ENCODE peak calls at places on chromosomes 5 and 9, in ten cellular contexts. I, P, O, G, M, B, H, X, Y and C are unnamed samples.

GRCh38 chr5:154972476-154973080 is 31.7 kb downstream of the MRPL22 start:
- DNase-seq in O (no peak), X (peak), G (no peak), H (peak), I (peak), M (peak), B (peak), P (no peak), Y (peak), C (no peak)

GRCh38 chr9:129544766-129545165 is 76.1 kb downstream of the C9orf50 start:
- DNase-seq in B (no peak), P (no peak), I (peak), H (no peak), M (no peak), G (no peak), X (no peak), Y (no peak), O (no peak), C (no peak)

GRCh38 chr5:138035605-138036537 is 3.0 kb upstream of the FAM13B start:
- DNase-seq in X (peak), M (peak), B (peak), P (peak), G (peak), O (no peak), I (peak), H (peak), Y (peak), C (peak)

GRCh38 chr9:81771606-81772005 is 82.3 kb upstream of the TLE1 start:
- DNase-seq in X (no peak), B (no peak), O (no peak), H (no peak), G (no peak), P (peak), I (no peak), Y (peak), M (no peak), C (no peak)

GRCh38 chr9:5447337-5447736 is 3.0 kb upstream of the CD274 start:
- DNase-seq in X (no peak), Y (no peak), P (no peak), O (no peak), G (no peak), H (no peak), B (no peak), M (no peak), I (no peak), C (no peak)

GRCh38 chr9:17742065-17742464 is 163.2 kb downstream of the SH3GL2 start:
- DNase-seq in X (no peak), M (no peak), P (no peak), H (no peak), B (no peak), G (no peak), O (no peak), Y (no peak), I (no peak), C (no peak)

GRCh38 chr5:91514408-91514807 is 131.3 kb upstream of the ARRDC3 start:
- DNase-seq in M (no peak), B (no peak), I (peak), G (no peak), Y (no peak), P (no peak), O (no peak), H (no peak), X (no peak), C (no peak)

GRCh38 chr5:98301567-98301966 is 471.9 kb upstream of the RGMB start:
- DNase-seq in P (no peak), H (no peak), I (no peak), G (no peak), B (no peak), Y (no peak), X (no peak), O (no peak), M (no peak), C (no peak)

GRCh38 chr5:372911-373709 is 51.6 kb downstream of the AHRR start:
- DNase-seq in X (no peak), Y (no peak), I (peak), B (no peak), P (no peak), H (no peak), O (peak), M (no peak), G (no peak), C (peak)

GRCh38 chr9:130869250-130869649 is 27.4 kb downstream of the QRFP start:
- DNase-seq in M (no peak), Y (peak), I (peak), B (no peak), H (no peak), P (no peak), O (peak), G (no peak), X (no peak), C (no peak)

GRCh38 chr9:84851935-84852585 is 182.5 kb downstream of the NTRK2 start:
- DNase-seq in P (peak), G (no peak), O (no peak), B (peak), I (peak), X (peak), M (no peak), Y (peak), H (peak), C (peak)

GRCh38 chr5:152246401-152246800 is 158.7 kb downstream of the NMUR2 start:
- DNase-seq in M (peak), P (no peak), X (no peak), B (no peak), G (no peak), Y (peak), O (no peak), H (no peak), I (peak), C (no peak)

GRCh38 chr5:181044662-181045305 is 4.7 kb downstream of the BTNL9 start:
- DNase-seq in G (no peak), H (no peak), O (no peak), Y (no peak), B (no peak), M (no peak), P (no peak), X (no peak), I (no peak), C (no peak)

GRCh38 chr5:113901718-113902117 is 388.2 kb downstream of the YTHDC2 start:
- DNase-seq in I (no peak), B (no peak), H (no peak), P (no peak), Y (no peak), O (no peak), X (no peak), G (no peak), M (no peak), C (no peak)

GRCh38 chr9:129336601-129337286 is 158.7 kb upstream of the IER5L start:
- DNase-seq in X (no peak), H (no peak), I (peak), O (no peak), G (peak), Y (peak), B (no peak), P (no peak), M (no peak), C (no peak)

GRCh38 chr5:115415143-115415491 is 118.7 kb upstream of the CCDC112 start:
- DNase-seq in B (peak), H (peak), O (peak), Y (peak), G (no peak), X (no peak), I (peak), M (no peak), P (peak), C (no peak)

GRCh38 chr9:71663216-71663615 is 105.1 kb downstream of the CEMIP2 start:
- DNase-seq in M (no peak), P (no peak), Y (no peak), O (no peak), G (no peak), X (no peak), B (no peak), H (no peak), I (peak), C (no peak)

GRCh38 chr9:27614551-27614950 is 41.3 kb upstream of the C9orf72 start:
- DNase-seq in Y (no peak), M (no peak), P (no peak), G (no peak), H (no peak), I (no peak), O (no peak), B (no peak), X (no peak), C (no peak)

GRCh38 chr9:96302021-96302420 is at the start of gene HSD17B3:
- DNase-seq in I (no peak), B (no peak), M (no peak), O (no peak), P (no peak), X (no peak), G (no peak), Y (no peak), H (no peak), C (no peak)

GRCh38 chr9:16704489-16705111 is 165.9 kb downstream of the BNC2 start:
- DNase-seq in O (no peak), Y (peak), M (peak), B (peak), G (no peak), P (no peak), H (no peak), X (peak), I (no peak), C (no peak)